ENCODE peak calls at places on chromosome 7, in nine cellular contexts. Y is vagina, T is ovary, F is spleen, A is transverse colon, E is sigmoid colon, S is endothelial cell of umbilical vein, D is heart left ventricle, I is A549. C is an unnamed sample.

GRCh38 chr7:81195033-81195432 is 276.2 kb upstream of the SEMA3C start:
- DNase-seq in S (no peak), E (no peak), D (no peak), F (no peak), Y (no peak), A (no peak), I (no peak), T (no peak), C (no peak)

GRCh38 chr7:159049266-159050025 is 95.2 kb downstream of the VIPR2 start:
- DNase-seq in D (no peak), I (no peak), A (no peak), F (peak), S (no peak), Y (peak), T (no peak), E (peak), C (peak)

GRCh38 chr7:85719981-85720963 is 533.4 kb upstream of the SEMA3D start:
- DNase-seq in F (no peak), S (peak), T (no peak), I (peak), D (no peak), E (no peak), A (no peak), Y (no peak), C (no peak)

GRCh38 chr7:69438584-69438983 is 159.7 kb upstream of the AUTS2 start:
- DNase-seq in A (no peak), T (no peak), S (no peak), Y (no peak), D (no peak), E (no peak), F (no peak), I (no peak), C (no peak)

GRCh38 chr7:130951976-130952313 is 217.9 kb upstream of the KLF14 start:
- DNase-seq in I (no peak), S (no peak), Y (no peak), T (no peak), F (no peak), A (no peak), E (no peak), D (no peak), C (no peak)

GRCh38 chr7:92137531-92137930 is 3.3 kb upstream of the CYP51A1 start:
- DNase-seq in S (no peak), D (no peak), F (no peak), A (no peak), E (no peak), Y (no peak), T (no peak), I (no peak), C (no peak)

GRCh38 chr7:125695631-125696030 is 766.0 kb upstream of the POT1 start:
- DNase-seq in T (no peak), F (no peak), E (no peak), A (no peak), D (no peak), I (no peak), Y (no peak), S (no peak), C (no peak)

GRCh38 chr7:105734233-105734632 is 142.2 kb downstream of the ATXN7L1 start:
- DNase-seq in D (no peak), T (no peak), Y (no peak), A (no peak), S (no peak), I (no peak), F (no peak), E (no peak), C (no peak)

GRCh38 chr7:41536116-41536515 is 166.8 kb downstream of the INHBA start:
- DNase-seq in E (no peak), Y (no peak), F (no peak), A (no peak), D (no peak), S (no peak), T (no peak), I (no peak), C (no peak)

GRCh38 chr7:151869968-151870918 is 6.7 kb downstream of the PRKAG2 start:
- DNase-seq in Y (no peak), T (no peak), E (no peak), F (peak), S (no peak), A (no peak), I (peak), D (no peak), C (no peak)

GRCh38 chr7:6640246-6640721 is 3.2 kb downstream of the ZNF316 start:
- DNase-seq in Y (no peak), I (peak), E (no peak), T (no peak), A (no peak), F (no peak), D (no peak), S (peak), C (no peak)

GRCh38 chr7:146129296-146129695 is 12.7 kb downstream of the CNTNAP2 start:
- DNase-seq in S (no peak), F (no peak), E (no peak), T (no peak), A (no peak), Y (no peak), D (no peak), I (no peak), C (no peak)

GRCh38 chr7:24337180-24337579 is 53.2 kb downstream of the NPY start:
- DNase-seq in A (no peak), I (no peak), E (no peak), T (no peak), F (no peak), Y (no peak), D (no peak), S (no peak), C (no peak)

GRCh38 chr7:45001138-45001694 is 1.2 kb downstream of the CCM2 start:
- DNase-seq in F (peak), E (peak), S (peak), I (no peak), T (no peak), A (peak), Y (no peak), D (no peak), C (no peak)

GRCh38 chr7:111528331-111528730 is 34.0 kb downstream of the IMMP2L start:
- DNase-seq in S (no peak), E (no peak), T (no peak), I (no peak), Y (no peak), A (no peak), F (no peak), D (no peak), C (no peak)
- TF ChIP-seq POLR2A in S (no peak), E (no peak), T (no peak), I (no peak), Y (no peak), A (no peak), F (no peak), D (no peak), C (no peak)

DNA sequence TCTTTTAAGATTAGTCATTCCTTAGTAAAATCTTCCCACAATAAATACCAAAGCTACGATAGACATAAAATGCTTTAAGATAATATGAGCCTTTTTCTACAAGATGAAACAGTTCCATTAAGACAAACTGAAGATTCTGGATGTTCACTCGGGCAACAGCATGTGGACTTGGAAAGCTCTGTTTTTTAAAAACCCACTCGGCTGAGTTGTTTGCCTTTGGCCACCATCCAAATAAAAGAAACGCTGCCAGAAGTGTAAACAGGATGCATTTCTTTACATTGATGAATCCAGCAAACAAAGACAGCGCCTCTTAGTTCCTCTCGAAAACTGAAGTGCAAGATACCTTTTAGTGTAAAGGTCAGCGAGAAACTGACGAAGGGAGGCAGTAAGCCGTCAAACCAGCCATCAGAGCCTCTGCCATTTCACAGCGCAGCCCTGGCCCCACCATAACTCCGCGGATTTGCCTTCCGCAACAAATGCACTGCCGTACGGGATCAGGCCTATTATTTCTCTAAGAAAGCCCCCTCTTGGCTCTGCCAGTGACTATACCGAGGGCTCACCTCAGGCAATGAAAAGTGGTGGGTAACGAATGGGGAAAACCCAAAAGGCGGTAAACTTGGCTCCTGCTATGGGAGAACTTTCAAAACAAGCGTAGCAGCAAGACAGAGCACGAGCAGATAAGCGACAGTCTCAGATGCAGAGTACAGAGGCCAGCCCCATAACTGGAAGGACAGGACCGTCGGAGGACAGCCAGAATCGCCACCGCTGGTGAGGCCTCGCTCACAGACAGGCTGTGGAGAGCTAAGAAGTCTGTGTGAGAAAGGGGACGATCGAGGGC is 41.4 kb downstream of the GNA12 start:
- DNase-seq in F (peak), I (peak), D (no peak), E (peak), A (no peak), Y (no peak), S (peak), T (peak), C (peak)
- H3K4me3 ChIP-seq in F (no peak), I (peak), D (peak), E (no peak), A (no peak), Y (no peak), S (no peak), T (no peak), C (no peak)

GRCh38 chr7:142938611-142939010 is 673 bp upstream of the LLCFC1 start:
- DNase-seq in F (no peak), S (no peak), D (no peak), Y (no peak), I (no peak), A (no peak), T (no peak), E (no peak), C (no peak)
- TF ChIP-seq POLR2A in F (no peak), S (no peak), D (no peak), Y (no peak), I (no peak), A (no peak), T (no peak), E (no peak), C (no peak)

GRCh38 chr7:94907420-94908203 is at the start of gene PPP1R9A:
- DNase-seq in Y (no peak), F (peak), E (peak), A (peak), S (peak), T (peak), I (peak), D (peak), C (peak)

GRCh38 chr7:94909023-94909466 is 1.7 kb downstream of the PPP1R9A start:
- DNase-seq in S (no peak), I (peak), F (no peak), Y (no peak), E (no peak), T (no peak), D (no peak), A (no peak), C (no peak)

GRCh38 chr7:94908204-94909022 is 1.0 kb downstream of the PPP1R9A start:
- DNase-seq in I (peak), T (peak), S (peak), A (peak), E (peak), D (peak), F (peak), Y (no peak), C (peak)

GRCh38 chr7:94906035-94906796 is 1.2 kb upstream of the PPP1R9A start:
- DNase-seq in I (no peak), A (no peak), S (no peak), D (no peak), T (no peak), E (no peak), Y (no peak), F (no peak), C (no peak)

DNA sequence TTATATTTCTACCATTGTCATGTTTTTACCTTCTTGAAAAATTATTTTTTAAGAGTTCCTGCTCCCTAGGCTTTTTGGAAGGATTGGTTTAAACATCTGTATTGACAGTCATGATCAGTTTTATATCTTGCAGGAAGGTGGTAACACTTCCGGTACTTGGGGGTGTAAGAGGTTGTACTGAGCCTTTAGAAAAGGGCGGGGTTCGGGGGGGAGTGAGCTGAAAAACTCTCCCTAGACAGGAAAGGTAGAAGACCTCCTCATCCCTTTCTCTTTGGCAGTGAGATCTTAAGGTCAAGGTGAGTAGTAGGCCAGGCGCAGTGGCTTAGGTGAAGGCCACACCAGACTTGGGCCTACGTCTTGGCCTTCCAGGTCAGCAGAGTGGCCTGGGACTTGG is 371 bp upstream of the PPP1R9A start:
- DNase-seq in E (peak), A (no peak), I (peak), F (no peak), S (no peak), T (no peak), Y (no peak), D (no peak), C (no peak)
- H3K4me3 ChIP-seq in E (peak), A (peak), I (peak), F (peak), S (peak), T (no peak), Y (peak), D (peak), C (no peak)

GRCh38 chr7:76294344-76295024 is 8.0 kb upstream of the HSPB1 start:
- DNase-seq in D (peak), E (peak), I (peak), S (peak), A (peak), T (peak), Y (no peak), F (peak), C (peak)
- TF ChIP-seq POLR2A in D (no peak), E (no peak), I (peak), S (peak), A (no peak), T (peak), Y (peak), F (no peak), C (peak)

DNA sequence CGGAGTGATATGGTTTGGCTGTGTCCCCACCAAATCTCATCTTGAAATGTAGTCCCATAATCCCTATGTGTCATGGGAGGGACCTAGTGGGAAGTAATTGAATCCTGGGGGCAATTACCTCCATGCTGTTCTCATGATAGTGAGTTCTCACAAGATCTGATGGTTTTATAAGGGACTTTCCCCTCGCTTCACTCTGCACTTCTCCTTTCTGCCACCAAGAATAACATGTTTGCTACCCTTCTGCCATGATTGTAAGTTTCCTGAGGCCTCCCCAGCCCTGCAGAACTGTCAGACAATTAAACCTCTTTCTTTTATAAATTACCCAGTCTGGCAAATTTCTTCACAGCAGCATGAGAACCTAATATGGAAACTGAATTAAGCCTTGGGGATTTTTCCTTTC is 19.1 kb downstream of the FAM3C start:
- DNase-seq in T (no peak), E (no peak), Y (no peak), S (no peak), F (no peak), I (no peak), D (no peak), A (no peak), C (no peak)
- H3K4me3 ChIP-seq in T (no peak), E (no peak), Y (no peak), S (no peak), F (no peak), I (no peak), D (no peak), A (no peak), C (no peak)

DNA sequence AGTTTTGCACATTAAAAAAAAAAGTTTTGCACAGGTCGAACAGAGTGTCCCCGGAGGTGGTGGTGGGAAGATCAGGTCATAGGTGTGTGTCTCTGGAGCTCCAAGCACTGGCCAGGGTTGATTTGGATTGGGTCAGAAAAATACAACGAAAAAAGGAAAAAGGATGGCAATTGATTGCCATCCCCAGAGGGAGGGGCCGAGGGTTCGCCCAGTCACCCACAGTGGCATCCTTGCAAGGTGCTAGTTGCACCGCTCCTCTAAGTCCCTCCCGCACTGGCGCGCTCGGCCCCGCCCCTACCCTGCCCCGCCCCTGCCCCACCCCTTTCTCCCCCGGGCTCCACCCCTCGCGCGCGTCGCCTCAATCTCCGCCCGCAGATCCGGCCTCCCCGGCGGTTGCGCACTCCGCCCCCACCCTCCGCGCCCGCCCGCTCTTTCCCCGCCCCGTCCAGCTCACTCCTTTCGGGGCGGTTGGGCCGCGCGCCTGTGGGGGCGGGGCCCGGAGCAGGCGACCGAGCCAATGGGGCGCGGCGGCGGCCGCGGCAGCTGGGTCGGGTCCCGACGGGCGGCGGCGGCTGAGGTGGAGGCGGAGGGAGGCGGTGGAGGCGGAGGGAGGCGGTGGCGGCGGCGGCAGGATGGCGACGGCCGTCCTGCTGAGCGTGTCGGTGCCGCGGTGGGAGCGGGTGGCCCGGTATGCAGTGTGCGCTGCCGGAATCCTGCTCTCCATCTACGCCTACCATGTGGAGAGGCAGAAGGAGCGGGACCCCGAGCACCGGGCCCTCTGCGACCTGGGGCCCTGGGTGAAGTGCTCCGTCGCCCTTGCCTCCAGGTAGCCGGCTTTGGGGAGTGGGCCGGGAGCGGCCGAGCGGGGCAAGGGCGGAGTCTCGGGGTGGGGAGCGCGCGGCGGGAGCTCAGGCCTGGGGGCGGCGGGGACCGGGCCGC is 31.5 kb upstream of the ERV3-1 start:
- DNase-seq in A (peak), Y (peak), S (peak), F (peak), E (peak), D (peak), I (peak), T (peak), C (peak)
- TF ChIP-seq POLR2A in A (peak), Y (peak), S (peak), F (no peak), E (no peak), D (no peak), I (peak), T (no peak), C (peak)

DNA sequence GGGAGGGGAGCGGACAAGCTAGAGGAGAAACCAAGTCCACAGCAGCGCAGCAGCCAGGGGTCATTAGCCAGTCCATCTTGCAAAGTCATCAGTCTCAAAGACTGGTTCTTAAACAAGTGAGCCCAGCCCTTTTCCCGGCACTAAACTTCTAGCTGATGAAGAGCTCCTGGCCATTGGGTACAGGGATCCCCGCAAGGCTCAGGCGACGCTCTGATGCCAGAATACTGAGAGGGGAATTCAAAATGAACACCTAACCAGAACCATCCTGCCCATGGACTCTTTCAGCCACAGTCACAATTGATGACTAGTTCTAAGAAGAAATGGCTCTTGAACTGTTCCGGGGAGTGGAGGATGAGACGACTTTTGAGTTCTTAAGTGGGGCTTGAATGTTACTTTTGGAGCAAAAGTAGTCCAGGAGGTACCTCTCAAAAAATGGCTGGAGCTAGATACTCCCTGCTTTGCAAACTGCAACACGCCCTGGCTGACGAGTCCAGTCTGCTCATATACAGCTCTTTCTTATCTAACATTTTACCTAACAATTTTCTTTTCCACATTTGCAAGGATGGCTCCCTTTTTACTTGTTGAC is 2.6 kb upstream of the TWIST1 start:
- DNase-seq in F (no peak), E (no peak), I (no peak), A (no peak), D (no peak), T (no peak), S (no peak), Y (no peak), C (no peak)
- H3K4me3 ChIP-seq in F (no peak), E (no peak), I (no peak), A (no peak), D (no peak), T (no peak), S (no peak), Y (no peak), C (no peak)

C was measured in prostate gland.